ENCODE peak calls at places on chromosomes 7 and 10, in seven cellular contexts. One of them, this sample, is unnamed.

GRCh38 chr10:123584419-123584775 is 81.8 kb upstream of the GPR26 start:
- DNase-seq in H1: no peak
- DNase-seq in trophoblast cell: no peak
- DNase-seq in mesendoderm: peak; percentile 40
- DNase-seq in IMR-90: no peak
- DNase-seq in mesenchymal stem cell: no peak
- DNase-seq in neuronal stem cell: no peak
- DNase-seq in this sample: peak; percentile 62

GRCh38 chr10:1626835-1627234 is 110.5 kb downstream of the ADARB2 start:
- DNase-seq in IMR-90: no peak
- DNase-seq in trophoblast cell: no peak
- DNase-seq in H1: no peak
- DNase-seq in mesendoderm: no peak
- DNase-seq in neuronal stem cell: no peak
- DNase-seq in mesenchymal stem cell: no peak
- DNase-seq in this sample: no peak

GRCh38 chr7:21542891-21543527 is at the start of gene DNAH11:
- DNase-seq in H1: peak; percentile 33
- DNase-seq in mesenchymal stem cell: peak; percentile 41
- DNase-seq in IMR-90: no peak
- DNase-seq in neuronal stem cell: peak; percentile 57
- DNase-seq in trophoblast cell: peak; percentile 67
- DNase-seq in mesendoderm: peak; percentile 90
- DNase-seq in this sample: peak; percentile 86

GRCh38 chr10:132836832-132837540 is 51.0 kb upstream of the NKX6-2 start:
- DNase-seq in H1: peak; percentile 17
- DNase-seq in trophoblast cell: peak; percentile 33
- DNase-seq in IMR-90: peak; percentile 4
- DNase-seq in mesenchymal stem cell: no peak
- DNase-seq in mesendoderm: peak; percentile 39
- DNase-seq in neuronal stem cell: peak; percentile 57
- DNase-seq in this sample: peak; percentile 60

GRCh38 chr7:1025747-1026581 is 18.4 kb upstream of the GPR146 start:
- DNase-seq in H1: no peak
- DNase-seq in neuronal stem cell: no peak
- DNase-seq in mesenchymal stem cell: no peak
- DNase-seq in IMR-90: no peak
- DNase-seq in trophoblast cell: no peak
- DNase-seq in mesendoderm: no peak
- DNase-seq in this sample: no peak

GRCh38 chr7:150379590-150380379 is 655 bp downstream of the ZNF775 start:
- DNase-seq in H1: no peak
- DNase-seq in IMR-90: no peak
- DNase-seq in mesendoderm: no peak
- DNase-seq in trophoblast cell: peak; percentile 17
- DNase-seq in mesenchymal stem cell: peak; percentile 54
- DNase-seq in neuronal stem cell: no peak
- DNase-seq in this sample: no peak

GRCh38 chr7:80851896-80852476 is 66.9 kb downstream of the SEMA3C start:
- DNase-seq in H1: no peak
- DNase-seq in neuronal stem cell: no peak
- DNase-seq in mesenchymal stem cell: peak; percentile 78
- DNase-seq in mesendoderm: no peak
- DNase-seq in trophoblast cell: peak; percentile 64
- DNase-seq in IMR-90: peak; percentile 83
- DNase-seq in this sample: no peak

GRCh38 chr7:80883188-80884025 is 35.4 kb downstream of the SEMA3C start:
- DNase-seq in IMR-90: peak; percentile 98
- DNase-seq in neuronal stem cell: no peak
- DNase-seq in H1: peak; percentile 23
- DNase-seq in trophoblast cell: peak; percentile 100
- DNase-seq in mesenchymal stem cell: peak; percentile 95
- DNase-seq in mesendoderm: peak; percentile 79
- DNase-seq in this sample: no peak

GRCh38 chr10:32109603-32110002 is 53.4 kb upstream of the KIF5B start:
- DNase-seq in IMR-90: no peak
- DNase-seq in mesenchymal stem cell: no peak
- DNase-seq in neuronal stem cell: no peak
- DNase-seq in mesendoderm: no peak
- DNase-seq in trophoblast cell: no peak
- DNase-seq in H1: no peak
- DNase-seq in this sample: peak; percentile 43

GRCh38 chr7:32223721-32224120 is 153.5 kb upstream of the PDE1C start:
- DNase-seq in trophoblast cell: peak; percentile 77
- DNase-seq in mesendoderm: no peak
- DNase-seq in neuronal stem cell: no peak
- DNase-seq in H1: no peak
- DNase-seq in mesenchymal stem cell: no peak
- DNase-seq in IMR-90: no peak
- DNase-seq in this sample: no peak

GRCh38 chr10:12712284-12712983 is 289.1 kb downstream of the CCDC3 start:
- DNase-seq in mesendoderm: no peak
- DNase-seq in IMR-90: no peak
- DNase-seq in H1: no peak
- DNase-seq in trophoblast cell: no peak
- DNase-seq in mesenchymal stem cell: no peak
- DNase-seq in neuronal stem cell: no peak
- DNase-seq in this sample: no peak
- H3K23ac ChIP-seq in mesendoderm: no peak overlapping the region
- H3K23ac ChIP-seq in IMR-90: no peak overlapping the region
- H3K23ac ChIP-seq in H1: no peak overlapping the region
- H3K23ac ChIP-seq in trophoblast cell: no peak overlapping the region
- H3K23ac ChIP-seq in mesenchymal stem cell: no peak overlapping the region
- H3K23ac ChIP-seq in neuronal stem cell: no peak overlapping the region
- H3K23ac ChIP-seq in this sample: no peak overlapping the region

GRCh38 chr10:68359189-68359588 is 26.5 kb upstream of the PBLD start:
- DNase-seq in mesenchymal stem cell: no peak
- DNase-seq in neuronal stem cell: no peak
- DNase-seq in H1: no peak
- DNase-seq in IMR-90: no peak
- DNase-seq in trophoblast cell: no peak
- DNase-seq in mesendoderm: no peak
- DNase-seq in this sample: no peak
- H2AK5ac ChIP-seq in mesenchymal stem cell: no peak overlapping the region
- H2AK5ac ChIP-seq in neuronal stem cell: no peak overlapping the region
- H2AK5ac ChIP-seq in H1: no peak overlapping the region
- H2AK5ac ChIP-seq in IMR-90: no peak overlapping the region
- H2AK5ac ChIP-seq in trophoblast cell: no peak overlapping the region
- H2AK5ac ChIP-seq in mesendoderm: no peak overlapping the region
- H2AK5ac ChIP-seq in this sample: no peak overlapping the region

GRCh38 chr10:112963835-112964234 is 13.8 kb downstream of the TCF7L2 start:
- DNase-seq in mesendoderm: peak; percentile 79
- DNase-seq in IMR-90: peak; percentile 40
- DNase-seq in H1: no peak
- DNase-seq in neuronal stem cell: no peak
- DNase-seq in trophoblast cell: peak; percentile 46
- DNase-seq in mesenchymal stem cell: peak; percentile 61
- DNase-seq in this sample: no peak

GRCh38 chr10:112969131-112969530 is 19.1 kb downstream of the TCF7L2 start:
- DNase-seq in IMR-90: no peak
- DNase-seq in neuronal stem cell: no peak
- DNase-seq in mesendoderm: no peak
- DNase-seq in trophoblast cell: peak; percentile 53
- DNase-seq in H1: no peak
- DNase-seq in mesenchymal stem cell: no peak
- DNase-seq in this sample: no peak

GRCh38 chr10:112964482-112964881 is 14.4 kb downstream of the TCF7L2 start:
- DNase-seq in neuronal stem cell: no peak
- DNase-seq in IMR-90: no peak
- DNase-seq in mesendoderm: no peak
- DNase-seq in trophoblast cell: peak; percentile 47
- DNase-seq in mesenchymal stem cell: no peak
- DNase-seq in H1: no peak
- DNase-seq in this sample: no peak

GRCh38 chr10:112967200-112967599 is 17.2 kb downstream of the TCF7L2 start:
- DNase-seq in mesenchymal stem cell: peak; percentile 82
- DNase-seq in trophoblast cell: no peak
- DNase-seq in IMR-90: peak; percentile 95
- DNase-seq in neuronal stem cell: no peak
- DNase-seq in H1: no peak
- DNase-seq in mesendoderm: no peak
- DNase-seq in this sample: no peak

DNA sequence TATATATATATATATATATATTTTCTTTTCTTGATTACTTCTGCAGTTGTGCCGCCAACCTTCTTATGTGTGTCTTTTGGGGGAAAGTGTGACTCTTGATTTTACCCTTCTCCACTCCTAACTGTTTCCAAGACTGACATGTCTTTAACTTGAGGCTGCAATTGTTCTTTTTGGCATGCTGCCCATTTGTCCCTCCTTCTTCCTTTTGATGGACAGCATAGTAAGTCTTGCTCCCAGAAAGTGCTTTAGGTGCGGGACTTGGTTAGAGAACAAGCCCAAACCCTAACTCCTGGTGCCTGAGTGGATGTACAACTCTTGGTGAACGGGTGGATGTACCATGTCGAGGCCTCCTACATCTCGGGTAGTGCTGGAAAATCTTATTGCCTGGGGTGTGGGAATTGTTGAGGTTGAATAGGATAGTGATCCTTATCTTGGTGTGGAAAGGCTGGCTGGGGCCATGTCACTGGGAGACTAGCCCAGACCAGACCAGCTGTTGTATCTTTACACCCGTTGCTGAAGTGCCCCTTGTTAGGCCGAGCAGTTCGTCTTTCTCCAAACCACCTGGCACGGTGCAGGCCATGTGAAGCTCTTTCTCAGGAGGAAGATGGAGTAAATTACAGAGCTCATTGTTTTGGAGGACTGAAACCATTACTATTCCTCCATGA is 16.3 kb downstream of the TCF7L2 start:
- DNase-seq in trophoblast cell: no peak
- DNase-seq in neuronal stem cell: no peak
- DNase-seq in mesenchymal stem cell: no peak
- DNase-seq in IMR-90: no peak
- DNase-seq in H1: no peak
- DNase-seq in mesendoderm: no peak
- DNase-seq in this sample: no peak
- H3K4ac ChIP-seq in trophoblast cell: peak overlapping the region; percentile 50
- H3K4ac ChIP-seq in neuronal stem cell: no peak overlapping the region
- H3K4ac ChIP-seq in mesenchymal stem cell: no peak overlapping the region
- H3K4ac ChIP-seq in IMR-90: peak overlapping the region; percentile 46
- H3K4ac ChIP-seq in H1: no peak overlapping the region
- H3K4ac ChIP-seq in mesendoderm: no peak overlapping the region
- H3K4ac ChIP-seq in this sample: no peak overlapping the region

GRCh38 chr10:72356115-72356514 is 1.4 kb upstream of the DNAJB12 start:
- DNase-seq in IMR-90: no peak
- DNase-seq in neuronal stem cell: no peak
- DNase-seq in trophoblast cell: no peak
- DNase-seq in H1: no peak
- DNase-seq in mesendoderm: no peak
- DNase-seq in mesenchymal stem cell: no peak
- DNase-seq in this sample: no peak
- H3K23ac ChIP-seq in IMR-90: no peak overlapping the region
- H3K23ac ChIP-seq in neuronal stem cell: no peak overlapping the region
- H3K23ac ChIP-seq in trophoblast cell: no peak overlapping the region
- H3K23ac ChIP-seq in H1: no peak overlapping the region
- H3K23ac ChIP-seq in mesendoderm: no peak overlapping the region
- H3K23ac ChIP-seq in mesenchymal stem cell: no peak overlapping the region
- H3K23ac ChIP-seq in this sample: no peak overlapping the region

GRCh38 chr10:50946991-50947781 is 61.8 kb upstream of the A1CF start:
- DNase-seq in trophoblast cell: no peak
- DNase-seq in mesenchymal stem cell: no peak
- DNase-seq in H1: no peak
- DNase-seq in mesendoderm: no peak
- DNase-seq in neuronal stem cell: no peak
- DNase-seq in IMR-90: peak; percentile 7
- DNase-seq in this sample: no peak

DNA sequence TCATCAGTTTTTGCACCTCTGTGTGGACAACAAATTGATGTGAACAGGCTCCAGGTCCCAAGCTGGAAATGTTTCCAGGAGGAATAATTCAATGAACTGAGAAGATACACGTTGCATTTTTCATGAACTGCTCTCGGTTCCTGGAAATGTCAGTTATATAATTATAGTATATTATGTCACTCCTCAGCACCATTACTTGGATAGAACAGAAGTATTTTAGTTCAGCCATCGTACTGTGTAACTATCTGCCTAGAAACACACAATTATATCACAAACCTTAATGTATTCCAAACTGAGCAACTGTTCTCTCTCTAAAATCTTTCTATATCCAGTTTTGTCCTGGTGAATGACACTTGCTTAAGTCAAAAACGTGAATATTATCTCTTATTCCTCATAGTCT is 66.0 kb upstream of the A1CF start:
- DNase-seq in mesenchymal stem cell: no peak
- DNase-seq in IMR-90: no peak
- DNase-seq in H1: no peak
- DNase-seq in mesendoderm: no peak
- DNase-seq in trophoblast cell: no peak
- DNase-seq in neuronal stem cell: no peak
- DNase-seq in this sample: no peak
- H2AK5ac ChIP-seq in mesenchymal stem cell: no peak overlapping the region
- H2AK5ac ChIP-seq in IMR-90: no peak overlapping the region
- H2AK5ac ChIP-seq in H1: no peak overlapping the region
- H2AK5ac ChIP-seq in mesendoderm: no peak overlapping the region
- H2AK5ac ChIP-seq in trophoblast cell: no peak overlapping the region
- H2AK5ac ChIP-seq in neuronal stem cell: no peak overlapping the region
- H2AK5ac ChIP-seq in this sample: no peak overlapping the region

GRCh38 chr7:41698114-41698513 is 4.8 kb downstream of the INHBA start:
- DNase-seq in H1: no peak
- DNase-seq in mesendoderm: no peak
- DNase-seq in neuronal stem cell: no peak
- DNase-seq in IMR-90: peak; percentile 50
- DNase-seq in mesenchymal stem cell: peak; percentile 37
- DNase-seq in trophoblast cell: no peak
- DNase-seq in this sample: no peak
- H3K4ac ChIP-seq in H1: no peak overlapping the region
- H3K4ac ChIP-seq in mesendoderm: no peak overlapping the region
- H3K4ac ChIP-seq in neuronal stem cell: no peak overlapping the region
- H3K4ac ChIP-seq in IMR-90: peak overlapping the region; percentile 68
- H3K4ac ChIP-seq in mesenchymal stem cell: peak overlapping the region; percentile 64
- H3K4ac ChIP-seq in trophoblast cell: no peak overlapping the region
- H3K4ac ChIP-seq in this sample: no peak overlapping the region

DNA sequence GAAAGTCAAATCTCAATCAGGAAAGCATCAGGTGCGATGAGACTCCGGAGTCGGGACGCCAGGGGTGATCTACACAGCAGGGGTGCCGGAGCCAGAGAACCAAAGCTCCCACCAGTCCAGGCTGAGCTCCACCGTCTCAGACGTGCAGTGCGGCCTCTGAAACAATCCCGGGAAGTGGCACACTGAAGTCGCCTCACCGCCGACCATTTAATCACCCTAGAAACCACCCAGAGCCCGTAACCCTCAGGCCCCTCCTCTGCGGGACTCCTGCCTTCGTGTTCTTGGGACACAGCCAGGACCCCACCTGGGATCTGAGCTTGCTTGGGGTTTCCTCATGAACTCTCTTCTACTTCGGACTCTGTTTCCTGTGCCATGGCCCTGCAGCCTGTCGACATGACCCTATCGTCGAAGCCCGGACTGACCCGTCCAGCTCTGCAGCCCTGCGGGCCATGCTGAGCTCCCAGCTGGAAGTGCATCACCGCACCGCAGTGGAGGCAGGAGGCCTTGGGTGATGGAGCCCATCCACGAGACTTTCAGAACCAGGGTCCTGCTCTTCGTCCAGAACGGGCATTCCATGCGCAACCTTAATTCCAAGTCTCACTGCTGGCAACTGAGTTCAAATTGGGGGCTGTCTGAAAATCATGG is 266.4 kb downstream of the PTPRN2 start:
- DNase-seq in trophoblast cell: no peak
- DNase-seq in IMR-90: no peak
- DNase-seq in mesendoderm: no peak
- DNase-seq in mesenchymal stem cell: no peak
- DNase-seq in neuronal stem cell: no peak
- DNase-seq in H1: no peak
- DNase-seq in this sample: peak; percentile 14
- H3K23ac ChIP-seq in trophoblast cell: no peak overlapping the region
- H3K23ac ChIP-seq in IMR-90: no peak overlapping the region
- H3K23ac ChIP-seq in mesendoderm: no peak overlapping the region
- H3K23ac ChIP-seq in mesenchymal stem cell: no peak overlapping the region
- H3K23ac ChIP-seq in neuronal stem cell: no peak overlapping the region
- H3K23ac ChIP-seq in H1: no peak overlapping the region
- H3K23ac ChIP-seq in this sample: no peak overlapping the region

GRCh38 chr10:72092987-72093386 is 4.6 kb upstream of the SPOCK2 start:
- DNase-seq in trophoblast cell: no peak
- DNase-seq in neuronal stem cell: no peak
- DNase-seq in mesenchymal stem cell: no peak
- DNase-seq in IMR-90: no peak
- DNase-seq in mesendoderm: no peak
- DNase-seq in H1: no peak
- DNase-seq in this sample: no peak
- H2AK5ac ChIP-seq in trophoblast cell: no peak overlapping the region
- H2AK5ac ChIP-seq in neuronal stem cell: no peak overlapping the region
- H2AK5ac ChIP-seq in mesenchymal stem cell: no peak overlapping the region
- H2AK5ac ChIP-seq in IMR-90: no peak overlapping the region
- H2AK5ac ChIP-seq in mesendoderm: no peak overlapping the region
- H2AK5ac ChIP-seq in H1: no peak overlapping the region
- H2AK5ac ChIP-seq in this sample: no peak overlapping the region

This sample was measured in H9.